ENCODE peak calls at places on chromosomes 16 and 17, in four cellular contexts. G is upper lobe of left lung, J is heart left ventricle, U is H1. L is an unnamed sample. For H3K27me3, the result is how much of the 10 kb centered on the place peaks cover.

GRCh38 chr17:77817953-77818352 is 140.6 kb upstream of the TNRC6C start:
- DNase-seq in G (no peak), J (no peak), U (no peak), L (no peak)

GRCh38 chr17:17213775-17214174 is 7.6 kb upstream of the PLD6 start:
- DNase-seq in G (no peak), J (no peak), U (no peak), L (no peak)

GRCh38 chr16:15829460-15829859 is 27.4 kb downstream of the MYH11 start:
- DNase-seq in G (peak), J (peak), U (no peak), L (peak)

GRCh38 chr17:27502526-27503324 is 46.5 kb downstream of the KSR1 start:
- DNase-seq in G (no peak), J (no peak), U (no peak), L (no peak)

GRCh38 chr17:66604381-66604780 is 230.5 kb upstream of the CACNG5 start:
- DNase-seq in G (no peak), J (no peak), U (no peak), L (no peak)

GRCh38 chr17:21066394-21066793 is 23.6 kb upstream of the USP22 start:
- DNase-seq in G (no peak), J (no peak), U (no peak), L (no peak)

GRCh38 chr17:16649585-16649984 is 4.1 kb downstream of the ZNF624 start:
- DNase-seq in G (no peak), J (no peak), U (no peak), L (no peak)

GRCh38 chr16:4064950-4065352 is 51.3 kb downstream of the ADCY9 start:
- DNase-seq in G (no peak), J (no peak), U (no peak), L (no peak)

GRCh38 chr17:66533572-66533971 is 231.2 kb downstream of the PRKCA start:
- DNase-seq in G (no peak), J (no peak), U (no peak), L (no peak)

GRCh38 chr17:77400445-77400870 is 259.7 kb downstream of the SEC14L1 start:
- DNase-seq in G (peak), J (peak), U (no peak), L (no peak)

GRCh38 chr16:67101301-67101675 is 8.5 kb upstream of the PHAF1 start:
- DNase-seq in G (no peak), J (no peak), U (no peak), L (no peak)

GRCh38 chr16:25026621-25027020 is 11.5 kb upstream of the ARHGAP17 start:
- DNase-seq in G (no peak), J (no peak), U (no peak), L (no peak)

GRCh38 chr17:29160253-29160652 is 19.9 kb downstream of the MYO18A start:
- DNase-seq in G (no peak), J (no peak), U (no peak), L (no peak)

GRCh38 chr16:19781196-19781595 is 63.1 kb downstream of the IQCK start:
- DNase-seq in G (no peak), J (no peak), U (no peak), L (no peak)

GRCh38 chr16:46747777-46748651 is at the start of gene MYLK3:
- DNase-seq in G (no peak), J (peak), U (peak), L (no peak)

GRCh38 chr16:70158261-70158939 is 15.2 kb upstream of the CLEC18C start:
- DNase-seq in G (no peak), J (no peak), U (no peak), L (no peak)

GRCh38 chr17:1484060-1484535 is 8.4 kb downstream of the MYO1C start:
- DNase-seq in G (no peak), J (no peak), U (no peak), L (no peak)

GRCh38 chr17:1486802-1487695 is 5.4 kb downstream of the MYO1C start:
- DNase-seq in G (peak), J (peak), U (no peak), L (peak)

GRCh38 chr17:1485311-1485747 is 7.2 kb downstream of the MYO1C start:
- DNase-seq in G (peak), J (peak), U (no peak), L (no peak)

GRCh38 chr17:1484586-1485310 is 7.7 kb downstream of the MYO1C start:
- DNase-seq in G (peak), J (no peak), U (no peak), L (no peak)

GRCh38 chr17:1485748-1486376 is 6.6 kb downstream of the MYO1C start:
- DNase-seq in G (peak), J (peak), U (no peak), L (peak)
- TF ChIP-seq POLR2A in G (no peak), J (no peak), U (no peak), L (no peak)

GRCh38 chr17:41891135-41892065 is 26.2 kb upstream of the KLHL11 start:
- DNase-seq in G (no peak), J (no peak), U (no peak), L (no peak)

GRCh38 chr17:41893384-41893783 is 25.4 kb downstream of the ACLY start:
- DNase-seq in G (no peak), J (no peak), U (no peak), L (no peak)

GRCh38 chr17:41882756-41883155 is 17.5 kb upstream of the KLHL11 start:
- DNase-seq in G (no peak), J (no peak), U (no peak), L (no peak)

GRCh38 chr17:41885733-41886132 is 20.5 kb upstream of the KLHL11 start:
- DNase-seq in G (no peak), J (no peak), U (no peak), L (no peak)

GRCh38 chr17:41888332-41888965 is 23.2 kb upstream of the KLHL11 start:
- DNase-seq in G (no peak), J (no peak), U (no peak), L (no peak)
- H3K27me3 ChIP-seq in G (under half), J (under half), U (under half), L (under half)

GRCh38 chr17:73192219-73192893 is 499 bp upstream of the COG1 start:
- DNase-seq in G (peak), J (peak), U (no peak), L (peak)
- TF ChIP-seq POLR2A in G (no peak), J (no peak), U (peak), L (no peak)

GRCh38 chr16:50816901-50817555 is 75.1 kb downstream of the CYLD start:
- DNase-seq in G (no peak), J (no peak), U (no peak), L (no peak)

GRCh38 chr16:50821586-50821985 is 79.7 kb downstream of the CYLD start:
- DNase-seq in G (no peak), J (no peak), U (no peak), L (no peak)

GRCh38 chr16:50820225-50820624 is 78.3 kb downstream of the CYLD start:
- DNase-seq in G (no peak), J (no peak), U (no peak), L (no peak)

GRCh38 chr16:50818380-50818779 is 76.5 kb downstream of the CYLD start:
- DNase-seq in G (no peak), J (no peak), U (no peak), L (no peak)

DNA sequence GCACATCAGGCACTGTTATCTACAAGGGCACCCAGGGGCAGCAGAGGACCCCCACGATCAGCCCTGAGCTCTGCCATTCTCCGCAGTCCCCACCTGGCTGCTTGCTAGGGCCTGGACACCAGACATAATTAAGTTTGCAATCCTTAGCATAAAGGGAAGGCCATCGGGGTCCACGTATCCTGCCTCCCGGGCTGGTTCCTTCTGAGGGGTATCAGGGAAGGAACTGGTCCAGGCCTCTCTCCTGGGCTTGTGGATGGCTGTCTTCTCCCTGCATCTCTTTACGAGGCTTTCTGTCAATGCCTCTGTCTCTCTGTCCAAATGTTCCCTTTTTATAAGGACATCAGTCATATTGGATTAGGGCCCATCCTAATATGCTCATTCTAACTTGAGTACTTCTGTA is 77.8 kb downstream of the CYLD start:
- DNase-seq in G (no peak), J (no peak), U (no peak), L (no peak)
- H3K27me3 ChIP-seq in G (under half), J (under half), U (under half), L (under half)

GRCh38 chr17:50532452-50533024 is at the start of gene EPN3:
- DNase-seq in G (peak), J (no peak), U (no peak), L (peak)
- TF ChIP-seq POLR2A in G (no peak), J (no peak), U (no peak), L (no peak)

GRCh38 chr17:42697108-42697811 is 14.9 kb downstream of the CNTNAP1 start:
- DNase-seq in G (no peak), J (peak), U (no peak), L (no peak)

GRCh38 chr17:42698736-42699414 is 16.5 kb downstream of the CNTNAP1 start:
- DNase-seq in G (no peak), J (no peak), U (no peak), L (no peak)

GRCh38 chr17:42700890-42701289 is 18.6 kb downstream of the CNTNAP1 start:
- DNase-seq in G (no peak), J (no peak), U (no peak), L (no peak)

GRCh38 chr17:42702446-42702845 is 20.1 kb downstream of the CNTNAP1 start:
- DNase-seq in G (no peak), J (no peak), U (no peak), L (no peak)

DNA sequence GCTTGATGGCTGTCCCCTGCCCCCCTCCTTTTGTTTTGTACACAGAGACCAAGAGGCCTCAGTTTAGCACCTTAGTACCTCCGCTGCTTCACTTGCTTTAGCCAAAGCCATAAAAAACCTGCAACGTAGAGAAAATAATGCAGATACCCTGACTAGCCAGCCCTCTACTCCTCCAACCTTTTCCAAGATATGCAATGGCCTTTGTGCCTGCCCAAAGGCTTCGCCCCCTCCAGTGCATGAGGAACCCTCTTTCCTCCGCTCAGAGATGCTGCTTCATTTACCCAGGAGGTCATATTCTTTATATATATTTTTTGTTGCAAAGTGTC is 17.0 kb downstream of the CNTNAP1 start:
- DNase-seq in G (no peak), J (no peak), U (no peak), L (no peak)
- H3K27me3 ChIP-seq in G (under half), J (under half), U (under half), L (under half)

DNA sequence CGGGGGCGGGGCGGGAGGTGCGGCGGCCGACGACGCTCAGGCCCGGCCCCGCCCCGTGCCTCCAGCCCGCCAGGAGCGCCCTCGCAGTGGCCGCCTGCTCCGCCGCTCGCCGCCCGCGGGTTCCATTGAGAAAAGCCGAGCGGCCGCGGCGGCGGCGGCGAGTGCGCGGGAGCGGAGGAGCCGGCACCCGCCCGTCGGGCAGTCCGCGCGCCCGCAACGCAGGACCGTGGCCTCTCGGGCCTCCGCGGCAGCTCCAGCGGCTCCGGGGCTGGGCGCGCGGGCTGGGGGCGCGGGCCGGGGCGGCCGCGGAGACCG is at the start of gene ZFPM1:
- DNase-seq in G (no peak), J (no peak), U (no peak), L (no peak)
- TF ChIP-seq POLR2A in G (no peak), J (no peak), U (peak), L (no peak)

GRCh38 chr17:48352630-48353029 is 77.4 kb downstream of the SKAP1 start:
- DNase-seq in G (no peak), J (no peak), U (no peak), L (no peak)

GRCh38 chr17:48344241-48344640 is 85.8 kb downstream of the SKAP1 start:
- DNase-seq in G (no peak), J (no peak), U (no peak), L (no peak)

GRCh38 chr17:48347203-48347602 is 82.8 kb downstream of the SKAP1 start:
- DNase-seq in G (no peak), J (no peak), U (no peak), L (no peak)

GRCh38 chr17:48351916-48352332 is 78.1 kb downstream of the SKAP1 start:
- DNase-seq in G (no peak), J (no peak), U (no peak), L (no peak)

GRCh38 chr17:48348352-48348751 is 81.7 kb downstream of the SKAP1 start:
- DNase-seq in G (no peak), J (no peak), U (no peak), L (no peak)
- H3K27me3 ChIP-seq in G (under half), J (half or more), U (under half), L (under half)

DNA sequence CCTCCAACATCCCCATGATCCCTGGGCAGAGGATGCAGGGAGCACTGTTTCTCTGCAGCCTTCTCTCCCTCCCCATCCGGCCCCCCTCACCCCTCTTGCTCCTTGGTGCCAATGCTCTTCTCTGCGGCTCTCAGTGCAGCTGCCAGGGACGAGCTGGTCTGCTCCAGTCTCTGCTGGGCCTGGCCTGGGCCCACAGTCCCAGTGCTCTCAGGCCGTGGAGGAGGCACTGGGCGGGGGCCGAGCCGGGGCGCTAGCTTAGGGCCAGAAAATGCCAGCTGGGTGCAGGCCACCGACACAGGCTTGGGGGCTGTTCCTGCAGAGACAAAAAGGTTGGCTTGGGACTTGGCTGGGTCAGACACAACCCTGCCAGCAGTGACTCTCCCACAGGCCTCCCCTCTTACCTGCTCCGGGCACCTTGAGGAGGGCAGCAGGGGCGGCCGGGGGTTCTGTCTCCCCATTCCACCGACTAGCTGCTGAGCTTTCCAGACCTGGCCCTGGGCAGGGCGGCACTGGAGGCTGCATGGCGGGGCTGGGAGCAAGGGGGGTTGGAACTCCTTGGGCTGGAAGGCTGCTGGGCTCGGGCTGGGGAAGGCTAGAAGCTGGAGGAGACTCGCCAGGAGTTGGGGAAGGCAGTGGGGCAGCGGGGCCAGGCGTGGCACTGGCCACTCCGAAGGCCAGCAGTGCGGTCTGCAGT is 13.8 kb downstream of the CASKIN2 start:
- DNase-seq in G (no peak), J (no peak), U (no peak), L (no peak)
- TF ChIP-seq POLR2A in G (no peak), J (no peak), U (no peak), L (no peak)